ENCODE peak calls at places on chromosomes 12 and 14, in seven cellular contexts. H is IMR-90, D is ovary, A is upper lobe of left lung, L is stomach, O is K562, T is endothelial cell of umbilical vein. P is an unnamed sample.

GRCh38 chr14:103296007-103296406 is 38.0 kb upstream of the EIF5 start:
- DNase-seq in H (peak), D (no peak), A (peak), L (no peak), O (no peak), T (peak), P (no peak)

GRCh38 chr12:104956870-104957301 is 1.2 kb downstream of the SLC41A2 start:
- DNase-seq in H (peak), D (no peak), A (no peak), L (no peak), O (no peak), T (no peak), P (no peak)

GRCh38 chr14:104876251-104876699 is 11.2 kb downstream of the CEP170B start:
- DNase-seq in H (peak), D (no peak), A (no peak), L (no peak), O (peak), T (no peak), P (no peak)

GRCh38 chr14:32761381-32761968 is 177.2 kb upstream of the NPAS3 start:
- DNase-seq in H (no peak), D (no peak), A (no peak), L (no peak), O (no peak), T (no peak), P (no peak)

GRCh38 chr12:91413591-91413990 is 231.0 kb upstream of the DCN start:
- DNase-seq in H (no peak), D (no peak), A (peak), L (no peak), O (no peak), T (no peak), P (peak)

GRCh38 chr12:74415633-74416032 is 122.0 kb upstream of the ATXN7L3B start:
- DNase-seq in H (peak), D (no peak), A (no peak), L (no peak), O (peak), T (peak), P (no peak)

GRCh38 chr14:70942342-70942706 is 35.1 kb downstream of the PCNX1 start:
- DNase-seq in H (no peak), D (no peak), A (no peak), L (no peak), O (no peak), T (no peak), P (no peak)

GRCh38 chr12:31922341-31923062 is 36.7 kb upstream of the RESF1 start:
- DNase-seq in H (peak), D (no peak), A (no peak), L (no peak), O (no peak), T (peak), P (no peak)

GRCh38 chr12:119460876-119461275 is 126.3 kb downstream of the CCDC60 start:
- DNase-seq in H (no peak), D (no peak), A (no peak), L (no peak), O (no peak), T (no peak), P (no peak)

GRCh38 chr12:115817399-115817798 is 460.1 kb downstream of the MED13L start:
- DNase-seq in H (no peak), D (no peak), A (no peak), L (no peak), O (no peak), T (no peak), P (peak)

GRCh38 chr12:40105265-40105514 is 691 bp downstream of the SLC2A13 start:
- DNase-seq in H (no peak), D (no peak), A (peak), L (no peak), O (no peak), T (no peak), P (peak)

GRCh38 chr12:118541945-118542344 is 165.6 kb downstream of the SUDS3 start:
- DNase-seq in H (no peak), D (no peak), A (no peak), L (no peak), O (peak), T (no peak), P (no peak)

GRCh38 chr12:56266634-56267442 is at the start of gene COQ10A:
- DNase-seq in H (peak), D (peak), A (peak), L (peak), O (peak), T (peak), P (peak)
- TF ChIP-seq POLR2A in H (peak), D (peak), A (peak), L (peak), O (peak), T (peak), P (peak)

GRCh38 chr14:31505411-31505810 is 17.6 kb upstream of the GPR33 start:
- DNase-seq in H (peak), D (no peak), A (no peak), L (no peak), O (no peak), T (peak), P (no peak)
- H3K27ac ChIP-seq in H (peak), D (no peak), A (no peak), L (no peak), O (no peak), T (no peak), P (no peak)

DNA sequence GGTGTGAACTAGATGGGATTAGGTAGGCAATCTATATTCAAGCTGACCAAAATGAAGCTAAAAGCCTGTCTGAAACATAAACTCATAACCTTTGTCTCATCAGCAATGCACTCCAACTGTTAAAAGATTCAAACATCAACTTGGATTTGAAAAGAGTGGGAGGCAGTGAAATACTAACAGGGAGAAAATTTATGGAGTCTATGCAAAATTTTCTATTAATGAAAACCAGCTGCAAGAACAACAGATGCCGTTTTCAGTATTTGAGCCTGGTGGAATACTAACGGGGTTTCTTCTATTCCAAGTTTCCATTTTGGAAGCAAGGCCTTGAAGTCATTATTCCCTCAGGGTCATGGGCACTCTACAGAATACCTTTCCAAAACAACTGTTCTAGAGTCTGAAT is 88.3 kb downstream of the LRP6 start:
- DNase-seq in H (no peak), D (no peak), A (no peak), L (no peak), O (no peak), T (no peak), P (no peak)
- TF ChIP-seq CTCF in H (no peak), D (no peak), A (no peak), L (no peak), O (no peak), T (no peak), P (no peak)

DNA sequence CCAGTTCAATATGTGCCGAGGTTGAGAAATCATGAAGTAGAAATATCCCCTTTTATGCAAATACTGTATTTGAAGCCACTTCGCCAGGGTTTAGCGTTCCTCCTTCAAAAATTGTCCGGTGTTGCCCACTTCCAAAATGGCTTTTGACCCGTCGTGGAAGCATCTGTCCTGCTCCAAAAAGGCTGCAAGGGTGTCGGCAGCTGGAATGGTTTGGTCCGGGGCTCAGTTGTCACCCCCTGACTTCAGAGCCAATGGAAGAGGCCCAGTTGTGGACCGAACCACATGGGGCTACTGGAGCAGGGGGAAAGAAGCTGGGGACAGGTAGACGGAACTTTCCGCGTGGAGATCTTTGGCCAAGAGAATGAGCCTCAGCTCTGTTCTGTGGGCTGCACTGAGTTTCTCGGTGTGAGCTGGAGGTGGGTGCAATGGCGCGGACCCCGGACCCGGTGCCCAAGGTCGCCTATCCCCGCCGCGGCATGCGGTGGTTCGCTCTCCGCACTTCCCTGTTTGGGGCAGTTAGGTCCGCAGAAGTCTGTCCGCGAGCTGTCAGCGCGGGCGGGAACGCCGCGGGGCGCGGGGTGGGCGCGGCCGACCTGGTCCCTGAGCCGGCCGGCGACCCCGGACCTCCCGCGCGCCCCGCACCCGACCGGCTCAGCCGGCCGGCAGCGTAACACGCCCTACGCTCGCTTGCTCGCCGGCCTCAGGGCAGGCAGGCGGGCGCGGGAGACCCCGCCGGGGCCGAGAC is at the start of gene ANKRD13A:
- DNase-seq in H (peak), D (peak), A (peak), L (peak), O (peak), T (peak), P (peak)
- TF ChIP-seq POLR2A in H (peak), D (no peak), A (peak), L (no peak), O (peak), T (peak), P (peak)